ENCODE peak calls at places on chromosomes 4 and X, in eight cellular contexts. One of them, this sample, is unnamed.

GRCh38 chrX:69505772-69506616 is 1.9 kb downstream of the NALF2 start:
- DNase-seq in psoas muscle: no peak
- DNase-seq in heart right ventricle: no peak
- DNase-seq in spleen: no peak
- DNase-seq in heart left ventricle: no peak
- DNase-seq in prostate gland: no peak
- DNase-seq in cardiac muscle cell: no peak
- DNase-seq in IMR-90: no peak
- DNase-seq in this sample: peak

GRCh38 chrX:72238721-72239475 is at the start of gene ERCC6L:
- DNase-seq in heart left ventricle: peak
- DNase-seq in cardiac muscle cell: peak
- DNase-seq in IMR-90: peak
- DNase-seq in spleen: peak
- DNase-seq in prostate gland: peak
- DNase-seq in heart right ventricle: peak
- DNase-seq in psoas muscle: peak
- DNase-seq in this sample: peak

GRCh38 chrX:120309873-120310730 is 1.2 kb downstream of the TMEM255A start:
- DNase-seq in heart right ventricle: no peak
- DNase-seq in IMR-90: no peak
- DNase-seq in spleen: no peak
- DNase-seq in cardiac muscle cell: peak
- DNase-seq in prostate gland: no peak
- DNase-seq in heart left ventricle: no peak
- DNase-seq in psoas muscle: no peak
- DNase-seq in this sample: no peak

GRCh38 chr4:127506283-127506682 is 126.5 kb upstream of the INTU start:
- DNase-seq in heart right ventricle: peak
- DNase-seq in spleen: no peak
- DNase-seq in prostate gland: no peak
- DNase-seq in IMR-90: no peak
- DNase-seq in cardiac muscle cell: no peak
- DNase-seq in psoas muscle: no peak
- DNase-seq in heart left ventricle: no peak
- DNase-seq in this sample: no peak

GRCh38 chrX:65407157-65407626 is 127.4 kb downstream of the LAS1L start:
- DNase-seq in spleen: no peak
- DNase-seq in psoas muscle: no peak
- DNase-seq in IMR-90: no peak
- DNase-seq in heart left ventricle: no peak
- DNase-seq in heart right ventricle: no peak
- DNase-seq in cardiac muscle cell: peak
- DNase-seq in prostate gland: no peak
- DNase-seq in this sample: no peak

GRCh38 chrX:42738552-42738951 is 39.4 kb downstream of the PPP1R2C start:
- DNase-seq in psoas muscle: no peak
- DNase-seq in spleen: no peak
- DNase-seq in IMR-90: no peak
- DNase-seq in heart right ventricle: no peak
- DNase-seq in cardiac muscle cell: no peak
- DNase-seq in prostate gland: no peak
- DNase-seq in heart left ventricle: no peak
- DNase-seq in this sample: no peak

GRCh38 chr4:56861365-56861764 is 39.9 kb upstream of the SPINK2 start:
- DNase-seq in spleen: no peak
- DNase-seq in cardiac muscle cell: peak
- DNase-seq in heart right ventricle: no peak
- DNase-seq in heart left ventricle: no peak
- DNase-seq in IMR-90: peak
- DNase-seq in psoas muscle: no peak
- DNase-seq in prostate gland: no peak
- DNase-seq in this sample: no peak

GRCh38 chrX:41889317-41890025 is 33.9 kb downstream of the CASK start:
- DNase-seq in cardiac muscle cell: no peak
- DNase-seq in heart right ventricle: no peak
- DNase-seq in spleen: no peak
- DNase-seq in psoas muscle: no peak
- DNase-seq in IMR-90: peak
- DNase-seq in prostate gland: no peak
- DNase-seq in heart left ventricle: no peak
- DNase-seq in this sample: no peak

GRCh38 chr4:36709986-36710385 is 428.6 kb downstream of the DTHD1 start:
- DNase-seq in psoas muscle: no peak
- DNase-seq in heart left ventricle: no peak
- DNase-seq in prostate gland: no peak
- DNase-seq in spleen: no peak
- DNase-seq in heart right ventricle: no peak
- DNase-seq in IMR-90: no peak
- DNase-seq in cardiac muscle cell: no peak
- DNase-seq in this sample: no peak

GRCh38 chrX:8805974-8806373 is 4.8 kb upstream of the FAM9A start:
- DNase-seq in spleen: no peak
- DNase-seq in heart right ventricle: no peak
- DNase-seq in heart left ventricle: no peak
- DNase-seq in psoas muscle: no peak
- DNase-seq in cardiac muscle cell: no peak
- DNase-seq in IMR-90: no peak
- DNase-seq in prostate gland: no peak
- DNase-seq in this sample: no peak

GRCh38 chrX:153423652-153424051 is 12.4 kb downstream of the ZFP92 start:
- DNase-seq in heart left ventricle: no peak
- DNase-seq in cardiac muscle cell: no peak
- DNase-seq in heart right ventricle: no peak
- DNase-seq in spleen: no peak
- DNase-seq in psoas muscle: peak
- DNase-seq in IMR-90: no peak
- DNase-seq in prostate gland: no peak
- DNase-seq in this sample: peak

GRCh38 chr4:182188622-182189021 is 54.6 kb upstream of the TENM3 start:
- DNase-seq in heart right ventricle: no peak
- DNase-seq in heart left ventricle: no peak
- DNase-seq in prostate gland: no peak
- DNase-seq in IMR-90: peak
- DNase-seq in cardiac muscle cell: no peak
- DNase-seq in psoas muscle: no peak
- DNase-seq in spleen: no peak
- DNase-seq in this sample: no peak

GRCh38 chr4:182190306-182190705 is 52.9 kb upstream of the TENM3 start:
- DNase-seq in IMR-90: no peak
- DNase-seq in heart left ventricle: no peak
- DNase-seq in cardiac muscle cell: peak
- DNase-seq in heart right ventricle: no peak
- DNase-seq in spleen: no peak
- DNase-seq in psoas muscle: no peak
- DNase-seq in prostate gland: no peak
- DNase-seq in this sample: no peak

GRCh38 chr4:182179751-182180150 is 63.5 kb upstream of the TENM3 start:
- DNase-seq in IMR-90: no peak
- DNase-seq in prostate gland: no peak
- DNase-seq in heart right ventricle: no peak
- DNase-seq in cardiac muscle cell: no peak
- DNase-seq in psoas muscle: no peak
- DNase-seq in spleen: no peak
- DNase-seq in heart left ventricle: no peak
- DNase-seq in this sample: no peak

GRCh38 chr4:182189107-182189878 is 53.9 kb upstream of the TENM3 start:
- DNase-seq in cardiac muscle cell: no peak
- DNase-seq in spleen: no peak
- DNase-seq in IMR-90: peak
- DNase-seq in heart right ventricle: no peak
- DNase-seq in heart left ventricle: no peak
- DNase-seq in prostate gland: no peak
- DNase-seq in psoas muscle: no peak
- DNase-seq in this sample: no peak

DNA sequence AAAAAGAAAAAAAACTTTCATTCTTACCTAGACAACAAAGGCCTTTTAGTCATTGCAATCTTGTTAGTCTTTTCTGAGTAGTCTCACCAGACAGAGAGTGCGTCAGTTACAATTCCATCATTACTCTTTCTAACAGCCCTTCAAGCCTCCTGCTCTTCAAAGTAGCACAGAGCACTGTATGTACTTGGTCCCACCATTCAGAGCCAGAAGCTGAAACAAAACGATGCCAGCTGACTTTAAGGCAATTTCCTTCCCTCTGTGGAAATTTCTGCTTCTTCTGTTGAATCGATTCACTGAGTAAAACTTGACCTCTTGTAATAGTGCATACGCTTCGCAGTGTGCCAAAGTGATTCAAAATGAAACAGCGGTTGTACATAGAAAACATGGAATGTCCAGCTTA is 57.7 kb upstream of the TENM3 start:
- DNase-seq in IMR-90: peak
- DNase-seq in heart left ventricle: no peak
- DNase-seq in heart right ventricle: no peak
- DNase-seq in cardiac muscle cell: no peak
- DNase-seq in psoas muscle: no peak
- DNase-seq in prostate gland: no peak
- DNase-seq in spleen: no peak
- DNase-seq in this sample: no peak
- H3K4me3 ChIP-seq in IMR-90: peak
- H3K4me3 ChIP-seq in heart left ventricle: no peak
- H3K4me3 ChIP-seq in heart right ventricle: no peak
- H3K4me3 ChIP-seq in cardiac muscle cell: no peak
- H3K4me3 ChIP-seq in psoas muscle: no peak
- H3K4me3 ChIP-seq in prostate gland: no peak
- H3K4me3 ChIP-seq in spleen: no peak
- H3K4me3 ChIP-seq in this sample: no peak

GRCh38 chr4:3212391-3213100 is 36.4 kb upstream of the MSANTD1 start:
- DNase-seq in IMR-90: no peak
- DNase-seq in heart left ventricle: no peak
- DNase-seq in spleen: no peak
- DNase-seq in prostate gland: no peak
- DNase-seq in cardiac muscle cell: no peak
- DNase-seq in psoas muscle: peak
- DNase-seq in heart right ventricle: no peak
- DNase-seq in this sample: no peak
- TF ChIP-seq CTCF in IMR-90: no peak
- TF ChIP-seq CTCF in heart left ventricle: no peak
- TF ChIP-seq CTCF in spleen: no peak
- TF ChIP-seq CTCF in prostate gland: no peak
- TF ChIP-seq CTCF in cardiac muscle cell: no peak
- TF ChIP-seq CTCF in psoas muscle: no peak
- TF ChIP-seq CTCF in heart right ventricle: no peak
- TF ChIP-seq CTCF in this sample: no peak

GRCh38 chrX:14095702-14096101 is 66.0 kb upstream of the GEMIN8 start:
- DNase-seq in cardiac muscle cell: peak
- DNase-seq in psoas muscle: no peak
- DNase-seq in spleen: no peak
- DNase-seq in IMR-90: peak
- DNase-seq in heart left ventricle: no peak
- DNase-seq in heart right ventricle: peak
- DNase-seq in prostate gland: no peak
- DNase-seq in this sample: peak
- H3K27ac ChIP-seq in cardiac muscle cell: no peak
- H3K27ac ChIP-seq in psoas muscle: no peak
- H3K27ac ChIP-seq in spleen: no peak
- H3K27ac ChIP-seq in IMR-90: no peak
- H3K27ac ChIP-seq in heart left ventricle: no peak
- H3K27ac ChIP-seq in heart right ventricle: no peak
- H3K27ac ChIP-seq in prostate gland: no peak
- H3K27ac ChIP-seq in this sample: no peak

GRCh38 chr4:6268650-6269399 is 825 bp upstream of the WFS1 start:
- DNase-seq in prostate gland: no peak
- DNase-seq in heart right ventricle: no peak
- DNase-seq in spleen: peak
- DNase-seq in heart left ventricle: peak
- DNase-seq in cardiac muscle cell: no peak
- DNase-seq in psoas muscle: peak
- DNase-seq in IMR-90: no peak
- DNase-seq in this sample: no peak

GRCh38 chr4:6269651-6270511 is at the start of gene WFS1:
- DNase-seq in cardiac muscle cell: peak
- DNase-seq in prostate gland: peak
- DNase-seq in heart left ventricle: peak
- DNase-seq in heart right ventricle: peak
- DNase-seq in spleen: peak
- DNase-seq in IMR-90: peak
- DNase-seq in psoas muscle: peak
- DNase-seq in this sample: peak

GRCh38 chr4:6267573-6267972 is 2.1 kb upstream of the WFS1 start:
- DNase-seq in heart left ventricle: no peak
- DNase-seq in IMR-90: no peak
- DNase-seq in cardiac muscle cell: no peak
- DNase-seq in psoas muscle: no peak
- DNase-seq in spleen: no peak
- DNase-seq in prostate gland: no peak
- DNase-seq in heart right ventricle: no peak
- DNase-seq in this sample: no peak

GRCh38 chr4:6270691-6271121 is 1.1 kb downstream of the WFS1 start:
- DNase-seq in cardiac muscle cell: no peak
- DNase-seq in spleen: peak
- DNase-seq in prostate gland: no peak
- DNase-seq in heart left ventricle: peak
- DNase-seq in psoas muscle: peak
- DNase-seq in IMR-90: peak
- DNase-seq in heart right ventricle: peak
- DNase-seq in this sample: no peak

DNA sequence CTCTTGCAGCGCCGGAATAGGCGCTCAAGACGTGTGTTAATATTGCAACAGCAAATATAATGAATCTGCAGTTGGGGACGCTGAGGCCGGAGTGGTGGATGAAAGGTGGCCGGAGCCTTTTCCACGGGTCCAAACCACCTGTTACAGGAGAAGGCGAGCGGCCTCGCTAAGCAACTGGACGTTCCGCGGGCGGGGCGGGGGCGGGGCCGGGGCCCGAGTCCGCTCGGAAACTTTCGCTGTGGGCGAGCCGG is 325 bp upstream of the WFS1 start:
- DNase-seq in IMR-90: no peak
- DNase-seq in heart right ventricle: no peak
- DNase-seq in spleen: no peak
- DNase-seq in cardiac muscle cell: no peak
- DNase-seq in heart left ventricle: no peak
- DNase-seq in psoas muscle: no peak
- DNase-seq in prostate gland: no peak
- DNase-seq in this sample: no peak
- H3K4me3 ChIP-seq in IMR-90: peak
- H3K4me3 ChIP-seq in heart right ventricle: no peak
- H3K4me3 ChIP-seq in spleen: peak
- H3K4me3 ChIP-seq in cardiac muscle cell: peak
- H3K4me3 ChIP-seq in heart left ventricle: peak
- H3K4me3 ChIP-seq in psoas muscle: peak
- H3K4me3 ChIP-seq in prostate gland: peak
- H3K4me3 ChIP-seq in this sample: no peak

DNA sequence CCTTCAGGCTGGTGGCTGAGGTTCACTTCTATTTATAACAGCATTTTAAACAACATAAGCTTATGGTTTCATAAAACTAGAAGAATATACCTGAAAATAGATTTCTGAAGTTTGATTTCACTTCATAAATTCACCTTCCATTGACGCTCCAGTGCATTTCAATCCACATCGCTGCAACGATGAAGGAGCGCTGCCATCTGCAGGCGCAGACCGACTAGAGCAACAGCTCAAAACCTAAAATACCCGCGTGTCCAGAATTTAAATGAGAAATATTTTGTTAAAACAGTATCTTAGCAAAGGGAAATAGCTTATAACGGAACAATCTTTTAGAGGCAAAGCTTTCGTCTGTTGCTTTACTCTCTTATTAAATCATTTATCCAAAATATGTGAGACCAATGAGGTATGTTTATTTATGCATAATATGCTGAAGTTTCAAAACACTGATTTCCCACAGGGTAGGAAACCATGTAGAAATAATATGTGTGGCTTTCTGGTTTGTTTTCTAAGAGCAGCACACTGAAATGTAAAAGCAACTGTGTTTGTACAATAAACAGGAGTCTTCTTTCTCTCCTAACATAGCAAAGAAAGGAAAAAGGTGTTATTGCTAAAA is 816.4 kb upstream of the FRG1 start:
- DNase-seq in psoas muscle: no peak
- DNase-seq in IMR-90: peak
- DNase-seq in cardiac muscle cell: peak
- DNase-seq in heart left ventricle: no peak
- DNase-seq in heart right ventricle: no peak
- DNase-seq in prostate gland: no peak
- DNase-seq in spleen: no peak
- DNase-seq in this sample: no peak
- TF ChIP-seq CTCF in psoas muscle: peak
- TF ChIP-seq CTCF in IMR-90: peak
- TF ChIP-seq CTCF in cardiac muscle cell: peak
- TF ChIP-seq CTCF in heart left ventricle: peak
- TF ChIP-seq CTCF in heart right ventricle: peak
- TF ChIP-seq CTCF in prostate gland: peak
- TF ChIP-seq CTCF in spleen: no peak
- TF ChIP-seq CTCF in this sample: peak

This sample was measured in lung.